ENCODE peak calls at places on chromosome 4, in nine cellular contexts. Z is BE2C, A is HCT116, V is choroid plexus epithelial cell, J is neural progenitor cell, D is pancreas, H is tibial nerve, C is left ventricle myocardium inferior, Q is cardiac muscle cell. G is an unnamed sample.

GRCh38 chr4:10054571-10055041 is 33.3 kb upstream of the SLC2A9 start:
- DNase-seq in Z (no peak), A (no peak), V (no peak), J (no peak), D (no peak), H (no peak), C (no peak), Q (no peak), G (no peak)

GRCh38 chr4:113013746-113014145 is 35.7 kb upstream of the ANK2 start:
- DNase-seq in Z (no peak), A (no peak), V (peak; percentile 8), J (no peak), D (no peak), H (no peak), C (no peak), Q (no peak), G (no peak)

GRCh38 chr4:92381640-92382039 is 77.9 kb downstream of the GRID2 start:
- DNase-seq in Z (no peak), A (no peak), V (peak; percentile 12), J (no peak), D (no peak), H (no peak), C (no peak), Q (no peak), G (peak; percentile 29)

GRCh38 chr4:79679859-79680258 is 271.8 kb upstream of the GK2 start:
- DNase-seq in Z (no peak), A (no peak), V (no peak), J (no peak), D (no peak), H (no peak), C (no peak), Q (no peak), G (no peak)

GRCh38 chr4:17356926-17357325 is 155.0 kb downstream of the QDPR start:
- DNase-seq in Z (no peak), A (no peak), V (no peak), J (no peak), D (no peak), H (no peak), C (no peak), Q (no peak), G (no peak)

GRCh38 chr4:78119698-78120097 is 62.6 kb downstream of the FRAS1 start:
- DNase-seq in Z (no peak), A (no peak), V (no peak), J (no peak), D (no peak), H (no peak), C (no peak), Q (no peak), G (no peak)

GRCh38 chr4:183434264-183435045 is 10.0 kb upstream of the CDKN2AIP start:
- DNase-seq in Z (no peak), A (no peak), V (no peak), J (no peak), D (no peak), H (no peak), C (no peak), Q (no peak), G (no peak)

GRCh38 chr4:66351761-66352160 is 681.5 kb upstream of the EPHA5 start:
- DNase-seq in Z (no peak), A (no peak), V (peak; percentile 3), J (no peak), D (no peak), H (no peak), C (no peak), Q (no peak), G (no peak)

GRCh38 chr4:138311771-138312535 is 69.8 kb upstream of the SLC7A11 start:
- DNase-seq in Z (no peak), A (no peak), V (peak; percentile 28), J (no peak), D (no peak), H (no peak), C (no peak), Q (no peak), G (no peak)

GRCh38 chr4:146095091-146095690 is 80.3 kb upstream of the LSM6 start:
- DNase-seq in Z (peak; percentile 59), A (peak; percentile 57), V (peak; percentile 81), J (peak; percentile 82), D (no peak), H (no peak), C (no peak), Q (peak; percentile 69), G (peak; percentile 79)

GRCh38 chr4:185966997-185967775 is 101.8 kb upstream of the TLR3 start:
- DNase-seq in Z (no peak), A (no peak), V (peak; percentile 28), J (no peak), D (no peak), H (no peak), C (no peak), Q (no peak), G (no peak)

GRCh38 chr4:185969657-185970056 is 99.3 kb upstream of the TLR3 start:
- DNase-seq in Z (no peak), A (no peak), V (peak; percentile 74), J (no peak), D (no peak), H (no peak), C (no peak), Q (no peak), G (no peak)

GRCh38 chr4:185966549-185966948 is 102.4 kb upstream of the TLR3 start:
- DNase-seq in Z (no peak), A (no peak), V (peak; percentile 39), J (no peak), D (no peak), H (no peak), C (no peak), Q (peak; percentile 37), G (no peak)

DNA sequence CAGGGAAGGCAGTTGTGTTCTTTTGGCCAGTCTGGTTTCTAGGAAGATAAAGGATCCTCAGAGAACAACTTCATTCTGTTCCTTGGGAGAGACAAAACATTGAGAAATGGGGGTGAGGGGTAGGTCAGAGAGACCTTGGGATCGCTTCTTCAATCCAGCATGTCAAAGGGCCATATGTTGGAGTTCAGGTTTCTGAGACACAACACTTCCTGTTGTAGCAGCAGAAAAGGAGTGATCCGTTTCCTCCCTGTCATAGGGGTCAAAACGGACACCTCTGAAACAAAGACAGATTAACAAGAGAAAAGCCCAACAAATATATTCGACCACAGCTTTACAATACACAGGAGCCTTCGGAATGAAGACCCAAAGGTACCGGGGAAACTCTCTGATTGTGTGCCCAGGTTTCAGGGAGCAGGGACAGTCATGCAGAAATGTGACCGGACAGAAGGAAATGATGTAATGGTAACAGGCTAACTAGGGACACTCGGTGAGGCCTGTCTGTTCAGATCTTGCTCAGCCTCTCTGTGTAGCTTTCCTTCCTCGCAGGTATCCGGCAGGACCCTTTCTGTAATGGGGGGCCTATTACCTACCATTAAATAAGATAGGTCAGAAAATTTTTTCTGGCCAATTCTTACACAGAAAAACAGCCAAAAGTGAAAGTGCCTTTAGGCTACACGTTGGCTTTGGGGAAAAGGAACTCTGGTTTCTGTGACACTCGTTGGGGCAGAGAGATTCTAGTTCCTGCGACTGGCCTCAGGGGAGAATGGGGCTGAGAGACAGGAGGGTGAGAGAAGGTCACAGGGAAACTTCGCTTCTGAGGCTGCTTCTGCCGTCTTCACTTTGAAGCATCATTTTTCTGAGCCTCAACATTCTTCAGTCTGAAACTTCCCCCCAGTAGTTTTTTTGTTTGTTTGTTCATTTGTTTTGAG is 103.2 kb upstream of the TLR3 start:
- DNase-seq in Z (no peak), A (no peak), V (peak; percentile 13), J (no peak), D (no peak), H (no peak), C (no peak), Q (no peak), G (no peak)
- H3K4me3 ChIP-seq in Z (no peak overlapping the region), A (no peak overlapping the region), V (no peak overlapping the region), J (no peak overlapping the region), D (no peak overlapping the region), H (no peak overlapping the region), C (peak overlapping the region; percentile 20), Q (no peak overlapping the region), G (no peak overlapping the region)

DNA sequence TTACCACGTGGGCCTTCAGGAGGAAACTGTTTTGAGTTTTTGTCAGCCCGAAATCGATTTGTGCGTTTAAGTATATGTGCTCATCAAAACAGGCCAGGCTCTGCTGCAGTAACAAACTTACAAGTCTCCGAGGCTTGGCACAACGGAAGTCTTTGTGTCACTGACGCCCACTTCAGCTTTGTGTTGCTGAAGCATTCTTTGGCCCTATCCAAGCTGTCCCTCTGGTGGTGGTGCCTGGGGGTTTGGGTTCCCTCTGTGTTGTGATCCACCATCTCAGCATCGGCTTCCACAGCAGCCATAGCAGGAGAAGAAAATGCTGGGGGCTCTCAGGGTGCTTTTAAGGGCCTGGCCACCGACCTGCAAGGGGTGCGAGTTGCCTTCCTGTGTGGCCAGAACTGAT is 176.4 kb downstream of the PTTG2 start:
- DNase-seq in Z (no peak), A (no peak), V (no peak), J (no peak), D (no peak), H (no peak), C (no peak), Q (no peak), G (no peak)
- TF ChIP-seq CTCF in Z (no peak), A (no peak), V (no peak), J (no peak), D (no peak), H (no peak), C (no peak), Q (no peak), G (no peak)

DNA sequence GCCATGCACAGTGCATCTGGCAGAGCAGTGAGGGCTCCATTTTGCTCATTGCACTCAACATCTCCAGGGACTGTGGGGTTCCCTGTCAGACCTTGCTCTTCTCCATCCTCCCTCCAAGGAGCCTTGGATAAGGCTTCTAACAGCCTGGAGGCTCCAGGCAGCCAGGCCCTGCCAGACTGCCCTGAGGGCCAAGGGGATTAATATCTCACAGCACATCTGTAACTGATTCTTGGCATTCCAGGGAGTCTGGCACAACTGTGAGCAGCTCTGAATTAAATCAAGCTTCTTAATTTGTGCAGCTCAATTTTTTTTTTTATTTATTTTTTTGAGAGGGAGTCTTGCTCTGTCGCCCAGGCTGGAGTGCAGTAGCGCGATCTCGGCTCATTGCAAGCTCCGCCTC is 224.5 kb upstream of the PGRMC2 start:
- DNase-seq in Z (no peak), A (no peak), V (no peak), J (no peak), D (no peak), H (no peak), C (no peak), Q (no peak), G (no peak)
- H3K4me3 ChIP-seq in Z (no peak overlapping the region), A (no peak overlapping the region), V (no peak overlapping the region), J (no peak overlapping the region), D (no peak overlapping the region), H (no peak overlapping the region), C (no peak overlapping the region), Q (no peak overlapping the region), G (no peak overlapping the region)

DNA sequence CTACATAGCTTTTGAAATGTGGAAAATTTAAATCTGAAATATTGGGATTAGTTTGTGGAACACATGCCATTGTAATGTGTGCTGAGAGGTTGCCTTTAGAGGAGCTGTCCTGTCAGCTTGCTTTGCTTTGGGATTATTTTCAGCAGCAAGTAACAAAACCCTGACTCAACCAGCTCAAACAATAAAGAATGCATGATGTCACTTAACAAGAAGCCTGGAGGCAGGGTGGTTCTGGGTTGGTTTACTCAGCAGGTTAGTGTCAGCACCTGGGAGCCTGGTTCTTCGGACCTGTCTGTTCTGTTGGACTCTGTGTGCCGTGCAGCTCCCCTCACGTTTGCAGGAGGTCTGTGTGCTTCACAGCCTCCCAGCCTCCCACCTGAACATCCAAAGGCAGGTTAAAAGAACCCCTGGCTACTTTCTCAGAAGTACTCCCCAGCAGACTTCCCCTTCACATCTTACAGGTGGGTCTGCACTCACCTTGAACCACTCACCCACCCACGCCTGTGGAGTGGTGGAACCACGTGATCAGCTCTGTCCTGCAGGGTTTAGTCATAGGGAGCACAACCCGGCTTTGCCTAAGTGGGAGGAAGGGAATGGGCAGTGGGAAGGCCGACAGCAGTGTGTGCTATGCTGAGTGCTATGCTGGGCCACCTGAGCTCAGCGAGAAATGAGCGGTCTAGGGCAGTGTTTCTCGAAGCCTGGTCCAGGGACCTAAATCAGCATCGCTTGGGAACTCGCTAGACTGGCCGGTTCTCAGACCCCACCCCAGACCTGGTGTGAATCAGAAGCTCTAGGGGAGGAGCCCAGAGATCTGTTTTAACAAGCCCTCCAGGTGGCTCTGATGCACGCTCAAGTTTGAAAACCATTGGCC is 20.4 kb downstream of the TMEM131L start:
- DNase-seq in Z (no peak), A (peak; percentile 74), V (peak; percentile 89), J (peak; percentile 36), D (no peak), H (no peak), C (no peak), Q (no peak), G (peak; percentile 78)
- TF ChIP-seq CTCF in Z (no peak), A (no peak), V (no peak), J (no peak), D (no peak), H (no peak), C (no peak), Q (no peak), G (no peak)

G was measured in foreskin fibroblast.